ENCODE peak calls at places on chromosomes 4 and X, in four cellular contexts. N, W, T and D are unnamed samples.

GRCh38 chrX:15838017-15838416 is 16.6 kb downstream of the AP1S2 start:
- DNase-seq in N (no peak), W (no peak), T (no peak), D (no peak)

GRCh38 chr4:3827616-3828492 is 61.7 kb downstream of the ADRA2C start:
- DNase-seq in N (no peak), W (no peak), T (peak), D (no peak)

GRCh38 chr4:26873391-26874026 is 12.9 kb downstream of the STIM2 start:
- DNase-seq in N (peak), W (no peak), T (no peak), D (no peak)

GRCh38 chr4:182144621-182145359 is 98.4 kb upstream of the TENM3 start:
- DNase-seq in N (no peak), W (no peak), T (peak), D (no peak)

GRCh38 chr4:77920371-77920770 is 57.7 kb downstream of the MRPL1 start:
- DNase-seq in N (no peak), W (no peak), T (no peak), D (no peak)

GRCh38 chr4:54493862-54494261 is 163.9 kb upstream of the KIT start:
- DNase-seq in N (no peak), W (no peak), T (no peak), D (no peak)

GRCh38 chr4:145301386-145302080 is 121.1 kb upstream of the OTUD4 start:
- DNase-seq in N (no peak), W (no peak), T (peak), D (no peak)

GRCh38 chr4:98778206-98778605 is 119.8 kb upstream of the TSPAN5 start:
- DNase-seq in N (no peak), W (peak), T (peak), D (peak)

GRCh38 chr4:87849612-87850011 is 16.8 kb downstream of the MEPE start:
- DNase-seq in N (no peak), W (no peak), T (peak), D (no peak)

GRCh38 chr4:41323186-41323585 is 66.5 kb downstream of the UCHL1 start:
- DNase-seq in N (no peak), W (no peak), T (no peak), D (no peak)

GRCh38 chr4:48331577-48332340 is 9.6 kb upstream of the SLAIN2 start:
- DNase-seq in N (no peak), W (no peak), T (peak), D (no peak)

GRCh38 chr4:137000432-137000831 is 531.9 kb downstream of the PCDH18 start:
- DNase-seq in N (no peak), W (no peak), T (no peak), D (no peak)

GRCh38 chr4:2954358-2955185 is 8.6 kb downstream of the NOP14 start:
- DNase-seq in N (no peak), W (no peak), T (no peak), D (no peak)

GRCh38 chr4:26885912-26886274 is 25.3 kb downstream of the STIM2 start:
- DNase-seq in N (no peak), W (no peak), T (no peak), D (no peak)

GRCh38 chr4:74654230-74654681 is 140.1 kb downstream of the BTC start:
- DNase-seq in N (no peak), W (no peak), T (no peak), D (peak)

GRCh38 chr4:71713611-71714203 is 70.2 kb downstream of the GC start:
- DNase-seq in N (no peak), W (peak), T (peak), D (peak)

GRCh38 chr4:150217192-150217591 is 138.9 kb downstream of the DCLK2 start:
- DNase-seq in N (no peak), W (no peak), T (peak), D (peak)

GRCh38 chr4:169068423-169068822 is 58.4 kb upstream of the CBR4 start:
- DNase-seq in N (no peak), W (no peak), T (no peak), D (no peak)

GRCh38 chr4:2714071-2714770 is 41.9 kb downstream of the TNIP2 start:
- DNase-seq in N (peak), W (no peak), T (peak), D (no peak)

GRCh38 chr4:58553031-58553430 is 1442.8 kb upstream of the IGFBP7 start:
- DNase-seq in N (no peak), W (no peak), T (no peak), D (no peak)

GRCh38 chrX:86806786-86807185 is 658.5 kb downstream of the DACH2 start:
- DNase-seq in N (no peak), W (no peak), T (peak), D (peak)

GRCh38 chr4:125765936-125766335 is 451.2 kb downstream of the FAT4 start:
- DNase-seq in N (no peak), W (no peak), T (peak), D (no peak)

GRCh38 chr4:111792592-111792991 is 352.7 kb upstream of the FAM241A start:
- DNase-seq in N (no peak), W (no peak), T (no peak), D (no peak)

GRCh38 chr4:73388887-73389286 is 15.2 kb upstream of the ALB start:
- DNase-seq in N (no peak), W (no peak), T (no peak), D (no peak)

GRCh38 chrX:77415161-77415560 is 32.0 kb upstream of the FGF16 start:
- DNase-seq in N (no peak), W (no peak), T (peak), D (no peak)

GRCh38 chrX:24395775-24396174 is 35.3 kb downstream of the SUPT20HL1 start:
- DNase-seq in N (peak), W (peak), T (peak), D (peak)

GRCh38 chrX:49784747-49785280 is 44.3 kb upstream of the PAGE4 start:
- DNase-seq in N (no peak), W (no peak), T (no peak), D (no peak)